ENCODE peak calls at places on chromosome 13, in seven cellular contexts. One of them, this sample, is unnamed.
A peak's percentile ranks its signal among the peaks of the same experiment; 100 is the strongest.

GRCh38 chr13:23618341-23618740 is 48.1 kb downstream of the TNFRSF19 start:
- DNase-seq in DND-41: no peak
- DNase-seq in IMR-90: peak; percentile 98
- DNase-seq in H1: no peak
- DNase-seq in fibroblast of lung: peak; percentile 95
- DNase-seq in H9: no peak
- DNase-seq in ovary: no peak
- DNase-seq in this sample: peak; percentile 75

GRCh38 chr13:60790620-60791019 is 393.6 kb downstream of the TDRD3 start:
- DNase-seq in IMR-90: no peak
- DNase-seq in ovary: no peak
- DNase-seq in DND-41: no peak
- DNase-seq in fibroblast of lung: no peak
- DNase-seq in H1: no peak
- DNase-seq in H9: peak; percentile 34
- DNase-seq in this sample: no peak

GRCh38 chr13:43145556-43145955 is 122.2 kb downstream of the DNAJC15 start:
- DNase-seq in ovary: no peak
- DNase-seq in fibroblast of lung: no peak
- DNase-seq in DND-41: no peak
- DNase-seq in H1: no peak
- DNase-seq in H9: no peak
- DNase-seq in IMR-90: no peak
- DNase-seq in this sample: no peak

GRCh38 chr13:32056316-32056715 is 24.7 kb downstream of the FRY start:
- DNase-seq in H1: no peak
- DNase-seq in H9: no peak
- DNase-seq in IMR-90: no peak
- DNase-seq in DND-41: no peak
- DNase-seq in ovary: no peak
- DNase-seq in fibroblast of lung: no peak
- DNase-seq in this sample: no peak

GRCh38 chr13:52998290-52998876 is 30.2 kb upstream of the OLFM4 start:
- DNase-seq in IMR-90: no peak
- DNase-seq in DND-41: no peak
- DNase-seq in H1: no peak
- DNase-seq in H9: no peak
- DNase-seq in ovary: no peak
- DNase-seq in fibroblast of lung: no peak
- DNase-seq in this sample: no peak

GRCh38 chr13:92896842-92897241 is 329.8 kb upstream of the GPC6 start:
- DNase-seq in DND-41: no peak
- DNase-seq in IMR-90: peak; percentile 21
- DNase-seq in H1: no peak
- DNase-seq in fibroblast of lung: peak; percentile 47
- DNase-seq in ovary: no peak
- DNase-seq in H9: no peak
- DNase-seq in this sample: peak; percentile 24

GRCh38 chr13:102597029-102598015 is 536 bp downstream of the TPP2 start:
- DNase-seq in DND-41: peak; percentile 24
- DNase-seq in IMR-90: peak; percentile 52
- DNase-seq in H9: no peak
- DNase-seq in fibroblast of lung: peak; percentile 37
- DNase-seq in ovary: no peak
- DNase-seq in H1: no peak
- DNase-seq in this sample: peak; percentile 59

GRCh38 chr13:77225946-77226345 is 100.9 kb downstream of the MYCBP2 start:
- DNase-seq in DND-41: no peak
- DNase-seq in H1: no peak
- DNase-seq in IMR-90: no peak
- DNase-seq in fibroblast of lung: no peak
- DNase-seq in ovary: no peak
- DNase-seq in H9: no peak
- DNase-seq in this sample: no peak

GRCh38 chr13:40116008-40116407 is 460.5 kb downstream of the COG6 start:
- DNase-seq in fibroblast of lung: peak; percentile 87
- DNase-seq in ovary: peak; percentile 52
- DNase-seq in H1: no peak
- DNase-seq in IMR-90: peak; percentile 40
- DNase-seq in H9: no peak
- DNase-seq in DND-41: no peak
- DNase-seq in this sample: no peak

GRCh38 chr13:106291006-106291405 is 244.5 kb downstream of the EFNB2 start:
- DNase-seq in H9: no peak
- DNase-seq in DND-41: no peak
- DNase-seq in fibroblast of lung: peak; percentile 34
- DNase-seq in ovary: no peak
- DNase-seq in IMR-90: peak; percentile 76
- DNase-seq in H1: no peak
- DNase-seq in this sample: peak; percentile 18

GRCh38 chr13:32041429-32041828 is 9.9 kb downstream of the FRY start:
- DNase-seq in fibroblast of lung: no peak
- DNase-seq in H1: no peak
- DNase-seq in H9: no peak
- DNase-seq in IMR-90: no peak
- DNase-seq in ovary: no peak
- DNase-seq in DND-41: no peak
- DNase-seq in this sample: no peak

GRCh38 chr13:110340812-110341444 is 33.8 kb downstream of the COL4A2 start:
- DNase-seq in fibroblast of lung: peak; percentile 87
- DNase-seq in DND-41: no peak
- DNase-seq in IMR-90: peak; percentile 93
- DNase-seq in H9: no peak
- DNase-seq in H1: no peak
- DNase-seq in ovary: peak; percentile 75
- DNase-seq in this sample: no peak

GRCh38 chr13:67880916-67881315 is 650.8 kb upstream of the PCDH9 start:
- DNase-seq in DND-41: no peak
- DNase-seq in IMR-90: no peak
- DNase-seq in H1: no peak
- DNase-seq in fibroblast of lung: no peak
- DNase-seq in H9: no peak
- DNase-seq in ovary: no peak
- DNase-seq in this sample: peak; percentile 51

GRCh38 chr13:21402586-21403307 is 56.4 kb downstream of the ZDHHC20 start:
- DNase-seq in H9: no peak
- DNase-seq in ovary: no peak
- DNase-seq in DND-41: no peak
- DNase-seq in H1: no peak
- DNase-seq in IMR-90: peak; percentile 71
- DNase-seq in fibroblast of lung: peak; percentile 38
- DNase-seq in this sample: peak; percentile 34

GRCh38 chr13:93450226-93450625 is 223.6 kb downstream of the GPC6 start:
- DNase-seq in H9: no peak
- DNase-seq in DND-41: no peak
- DNase-seq in fibroblast of lung: peak; percentile 71
- DNase-seq in IMR-90: peak; percentile 73
- DNase-seq in ovary: no peak
- DNase-seq in H1: no peak
- DNase-seq in this sample: peak; percentile 55

GRCh38 chr13:112053744-112054615 is 13.0 kb upstream of the SOX1 start:
- DNase-seq in fibroblast of lung: no peak
- DNase-seq in DND-41: no peak
- DNase-seq in H1: no peak
- DNase-seq in IMR-90: no peak
- DNase-seq in H9: no peak
- DNase-seq in ovary: no peak
- DNase-seq in this sample: no peak
- H3K27me3 ChIP-seq in fibroblast of lung: peaks cover 38% of the 10 kb centered on the region
- H3K27me3 ChIP-seq in DND-41: peaks cover 5% of the 10 kb centered on the region
- H3K27me3 ChIP-seq in H1: peaks cover 84% of the 10 kb centered on the region
- H3K27me3 ChIP-seq in IMR-90: peaks cover 57% of the 10 kb centered on the region
- H3K27me3 ChIP-seq in H9: peaks cover 74% of the 10 kb centered on the region
- H3K27me3 ChIP-seq in ovary: no peaks in the 10 kb centered on the region
- H3K27me3 ChIP-seq in this sample: peaks cover 60% of the 10 kb centered on the region

DNA sequence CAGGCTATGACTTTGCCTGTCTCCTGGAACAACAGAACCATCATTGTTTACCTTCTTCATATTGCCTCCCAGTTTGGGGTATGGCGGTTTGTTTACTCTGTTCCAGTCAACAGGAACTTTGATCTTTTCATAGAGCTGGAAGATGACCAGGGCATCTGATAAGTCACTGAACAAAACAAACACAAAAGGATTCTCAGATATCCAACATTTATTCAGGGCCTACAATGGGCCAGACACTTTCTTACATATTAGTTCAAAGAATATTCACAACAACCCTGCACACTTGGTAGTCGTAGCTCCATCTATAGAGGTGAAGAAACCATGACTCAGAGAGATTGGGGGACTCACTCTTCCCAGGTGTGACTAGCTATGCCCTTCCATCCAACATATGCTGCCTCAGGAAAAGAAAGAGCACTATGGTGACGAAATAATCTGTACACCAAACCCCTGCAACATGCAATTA is 38.4 kb upstream of the CPB2 start:
- DNase-seq in DND-41: no peak
- DNase-seq in ovary: no peak
- DNase-seq in fibroblast of lung: no peak
- DNase-seq in IMR-90: no peak
- DNase-seq in H1: no peak
- DNase-seq in H9: no peak
- DNase-seq in this sample: no peak
- H3K4me1 ChIP-seq in DND-41: no peaks in the 10 kb centered on the region
- H3K4me1 ChIP-seq in ovary: no peaks in the 10 kb centered on the region
- H3K4me1 ChIP-seq in fibroblast of lung: no peaks in the 10 kb centered on the region
- H3K4me1 ChIP-seq in IMR-90: no peaks in the 10 kb centered on the region
- H3K4me1 ChIP-seq in H1: no peaks in the 10 kb centered on the region
- H3K4me1 ChIP-seq in H9: peaks cover 2% of the 10 kb centered on the region
- H3K4me1 ChIP-seq in this sample: no peaks in the 10 kb centered on the region

GRCh38 chr13:27481766-27482165 is 31.4 kb upstream of the MTIF3 start:
- DNase-seq in IMR-90: peak; percentile 10
- DNase-seq in ovary: no peak
- DNase-seq in H1: peak; percentile 58
- DNase-seq in H9: peak; percentile 88
- DNase-seq in fibroblast of lung: peak; percentile 27
- DNase-seq in DND-41: no peak
- DNase-seq in this sample: peak; percentile 42

GRCh38 chr13:27487776-27488175 is 37.4 kb upstream of the MTIF3 start:
- DNase-seq in H9: no peak
- DNase-seq in IMR-90: no peak
- DNase-seq in H1: no peak
- DNase-seq in ovary: no peak
- DNase-seq in DND-41: no peak
- DNase-seq in fibroblast of lung: no peak
- DNase-seq in this sample: peak; percentile 52

GRCh38 chr13:27483421-27483820 is 33.1 kb upstream of the MTIF3 start:
- DNase-seq in IMR-90: no peak
- DNase-seq in fibroblast of lung: no peak
- DNase-seq in H9: no peak
- DNase-seq in DND-41: no peak
- DNase-seq in H1: no peak
- DNase-seq in ovary: no peak
- DNase-seq in this sample: no peak

GRCh38 chr13:27476943-27477681 is 26.7 kb upstream of the MTIF3 start:
- DNase-seq in IMR-90: peak; percentile 50
- DNase-seq in DND-41: no peak
- DNase-seq in H1: no peak
- DNase-seq in H9: no peak
- DNase-seq in fibroblast of lung: peak; percentile 64
- DNase-seq in ovary: no peak
- DNase-seq in this sample: peak; percentile 44

GRCh38 chr13:27482996-27483395 is 32.6 kb upstream of the MTIF3 start:
- DNase-seq in ovary: no peak
- DNase-seq in fibroblast of lung: no peak
- DNase-seq in H9: no peak
- DNase-seq in IMR-90: no peak
- DNase-seq in DND-41: no peak
- DNase-seq in H1: no peak
- DNase-seq in this sample: no peak
- H3K27me3 ChIP-seq in ovary: no peaks in the 10 kb centered on the region
- H3K27me3 ChIP-seq in fibroblast of lung: peaks cover 2% of the 10 kb centered on the region
- H3K27me3 ChIP-seq in H9: no peaks in the 10 kb centered on the region
- H3K27me3 ChIP-seq in IMR-90: peaks cover 23% of the 10 kb centered on the region
- H3K27me3 ChIP-seq in DND-41: no peaks in the 10 kb centered on the region
- H3K27me3 ChIP-seq in H1: no peaks in the 10 kb centered on the region
- H3K27me3 ChIP-seq in this sample: peaks cover 24% of the 10 kb centered on the region

GRCh38 chr13:112703449-112703848 is 13.6 kb downstream of the ATP11A start:
- DNase-seq in ovary: no peak
- DNase-seq in H1: no peak
- DNase-seq in H9: no peak
- DNase-seq in IMR-90: no peak
- DNase-seq in fibroblast of lung: peak; percentile 12
- DNase-seq in DND-41: no peak
- DNase-seq in this sample: no peak

GRCh38 chr13:112703935-112704633 is 14.2 kb downstream of the ATP11A start:
- DNase-seq in ovary: no peak
- DNase-seq in IMR-90: no peak
- DNase-seq in fibroblast of lung: no peak
- DNase-seq in DND-41: no peak
- DNase-seq in H9: no peak
- DNase-seq in H1: no peak
- DNase-seq in this sample: no peak

GRCh38 chr13:112705286-112705685 is 15.4 kb downstream of the ATP11A start:
- DNase-seq in H1: no peak
- DNase-seq in fibroblast of lung: no peak
- DNase-seq in H9: peak; percentile 24
- DNase-seq in IMR-90: no peak
- DNase-seq in ovary: no peak
- DNase-seq in DND-41: no peak
- DNase-seq in this sample: no peak

GRCh38 chr13:112702983-112703379 is 13.1 kb downstream of the ATP11A start:
- DNase-seq in H9: no peak
- DNase-seq in DND-41: no peak
- DNase-seq in H1: no peak
- DNase-seq in fibroblast of lung: no peak
- DNase-seq in IMR-90: no peak
- DNase-seq in ovary: no peak
- DNase-seq in this sample: no peak

GRCh38 chr13:112704634-112705145 is 14.9 kb downstream of the ATP11A start:
- DNase-seq in DND-41: no peak
- DNase-seq in IMR-90: no peak
- DNase-seq in H1: no peak
- DNase-seq in ovary: no peak
- DNase-seq in fibroblast of lung: no peak
- DNase-seq in H9: peak; percentile 14
- DNase-seq in this sample: no peak
- H3K4me1 ChIP-seq in DND-41: no peaks in the 10 kb centered on the region
- H3K4me1 ChIP-seq in IMR-90: peaks cover 7% of the 10 kb centered on the region
- H3K4me1 ChIP-seq in H1: peaks cover 29% of the 10 kb centered on the region
- H3K4me1 ChIP-seq in ovary: peaks cover 6% of the 10 kb centered on the region
- H3K4me1 ChIP-seq in fibroblast of lung: no peaks in the 10 kb centered on the region
- H3K4me1 ChIP-seq in H9: peaks cover 17% of the 10 kb centered on the region
- H3K4me1 ChIP-seq in this sample: no peaks in the 10 kb centered on the region